ENCODE peak calls at places on chromosomes 7 and 10, in ten cellular contexts. One of them, this sample, is unnamed.

GRCh38 chr10:119401671-119402395 is 140.7 kb downstream of the RGS10 start:
- DNase-seq in breast epithelium: no peak
- DNase-seq in body of pancreas: peak
- DNase-seq in adrenal gland: peak
- DNase-seq in right lobe of liver: no peak
- DNase-seq in transverse colon: peak
- DNase-seq in esophagus muscularis mucosa: peak
- DNase-seq in ovary: peak
- DNase-seq in uterus: peak
- DNase-seq in tibial nerve: peak
- DNase-seq in this sample: no peak

GRCh38 chr10:79305515-79305914 is 41.8 kb upstream of the PPIF start:
- DNase-seq in breast epithelium: no peak
- DNase-seq in body of pancreas: no peak
- DNase-seq in adrenal gland: no peak
- DNase-seq in right lobe of liver: no peak
- DNase-seq in transverse colon: no peak
- DNase-seq in esophagus muscularis mucosa: no peak
- DNase-seq in ovary: no peak
- DNase-seq in uterus: no peak
- DNase-seq in tibial nerve: no peak
- DNase-seq in this sample: no peak

GRCh38 chr7:108848486-108848885 is 278.8 kb downstream of the DNAJB9 start:
- DNase-seq in breast epithelium: no peak
- DNase-seq in body of pancreas: no peak
- DNase-seq in adrenal gland: no peak
- DNase-seq in right lobe of liver: no peak
- DNase-seq in transverse colon: no peak
- DNase-seq in esophagus muscularis mucosa: no peak
- DNase-seq in ovary: no peak
- DNase-seq in uterus: no peak
- DNase-seq in tibial nerve: no peak
- DNase-seq in this sample: no peak

GRCh38 chr7:31751726-31752125 is 64.7 kb downstream of the PPP1R17 start:
- DNase-seq in breast epithelium: no peak
- DNase-seq in body of pancreas: no peak
- DNase-seq in adrenal gland: no peak
- DNase-seq in right lobe of liver: no peak
- DNase-seq in transverse colon: no peak
- DNase-seq in esophagus muscularis mucosa: no peak
- DNase-seq in ovary: no peak
- DNase-seq in uterus: no peak
- DNase-seq in tibial nerve: no peak
- DNase-seq in this sample: no peak

GRCh38 chr10:63105811-63106755 is 27.0 kb upstream of the NRBF2 start:
- DNase-seq in breast epithelium: no peak
- DNase-seq in body of pancreas: no peak
- DNase-seq in adrenal gland: peak
- DNase-seq in right lobe of liver: no peak
- DNase-seq in transverse colon: no peak
- DNase-seq in esophagus muscularis mucosa: no peak
- DNase-seq in ovary: no peak
- DNase-seq in uterus: peak
- DNase-seq in tibial nerve: peak
- DNase-seq in this sample: no peak

GRCh38 chr10:79058899-79059771 is 9.6 kb upstream of the ZMIZ1 start:
- DNase-seq in breast epithelium: no peak
- DNase-seq in body of pancreas: peak
- DNase-seq in adrenal gland: no peak
- DNase-seq in right lobe of liver: peak
- DNase-seq in transverse colon: peak
- DNase-seq in esophagus muscularis mucosa: no peak
- DNase-seq in ovary: peak
- DNase-seq in uterus: peak
- DNase-seq in tibial nerve: no peak
- DNase-seq in this sample: no peak

GRCh38 chr7:1425292-1426136 is 33.8 kb downstream of the MICALL2 start:
- DNase-seq in breast epithelium: no peak
- DNase-seq in body of pancreas: no peak
- DNase-seq in adrenal gland: no peak
- DNase-seq in right lobe of liver: no peak
- DNase-seq in transverse colon: no peak
- DNase-seq in esophagus muscularis mucosa: no peak
- DNase-seq in ovary: no peak
- DNase-seq in uterus: no peak
- DNase-seq in tibial nerve: no peak
- DNase-seq in this sample: peak

GRCh38 chr7:22718200-22718711 is 8.7 kb upstream of the IL6 start:
- DNase-seq in breast epithelium: no peak
- DNase-seq in body of pancreas: no peak
- DNase-seq in adrenal gland: no peak
- DNase-seq in right lobe of liver: no peak
- DNase-seq in transverse colon: no peak
- DNase-seq in esophagus muscularis mucosa: peak
- DNase-seq in ovary: no peak
- DNase-seq in uterus: no peak
- DNase-seq in tibial nerve: no peak
- DNase-seq in this sample: no peak

GRCh38 chr7:1144269-1144771 is 15.7 kb downstream of the ZFAND2A start:
- DNase-seq in breast epithelium: no peak
- DNase-seq in body of pancreas: peak
- DNase-seq in adrenal gland: peak
- DNase-seq in right lobe of liver: peak
- DNase-seq in transverse colon: no peak
- DNase-seq in esophagus muscularis mucosa: no peak
- DNase-seq in ovary: no peak
- DNase-seq in uterus: no peak
- DNase-seq in tibial nerve: peak
- DNase-seq in this sample: peak

GRCh38 chr10:15169555-15170407 is 1.3 kb upstream of the NMT2 start:
- DNase-seq in breast epithelium: no peak
- DNase-seq in body of pancreas: no peak
- DNase-seq in adrenal gland: peak
- DNase-seq in right lobe of liver: no peak
- DNase-seq in transverse colon: no peak
- DNase-seq in esophagus muscularis mucosa: no peak
- DNase-seq in ovary: peak
- DNase-seq in uterus: no peak
- DNase-seq in tibial nerve: peak
- DNase-seq in this sample: peak

GRCh38 chr10:13997650-13998049 is 333.1 kb downstream of the FRMD4A start:
- DNase-seq in breast epithelium: no peak
- DNase-seq in body of pancreas: no peak
- DNase-seq in adrenal gland: no peak
- DNase-seq in right lobe of liver: no peak
- DNase-seq in transverse colon: no peak
- DNase-seq in esophagus muscularis mucosa: no peak
- DNase-seq in ovary: no peak
- DNase-seq in uterus: no peak
- DNase-seq in tibial nerve: no peak
- DNase-seq in this sample: no peak

GRCh38 chr7:129875745-129876411 is 76.9 kb downstream of the UBE2H start:
- DNase-seq in breast epithelium: no peak
- DNase-seq in body of pancreas: no peak
- DNase-seq in adrenal gland: no peak
- DNase-seq in right lobe of liver: no peak
- DNase-seq in transverse colon: no peak
- DNase-seq in esophagus muscularis mucosa: no peak
- DNase-seq in ovary: no peak
- DNase-seq in uterus: no peak
- DNase-seq in tibial nerve: no peak
- DNase-seq in this sample: no peak

GRCh38 chr10:104291439-104291951 is 22.5 kb downstream of the GSTO2 start:
- DNase-seq in breast epithelium: peak
- DNase-seq in body of pancreas: peak
- DNase-seq in adrenal gland: peak
- DNase-seq in right lobe of liver: peak
- DNase-seq in transverse colon: peak
- DNase-seq in esophagus muscularis mucosa: peak
- DNase-seq in ovary: peak
- DNase-seq in uterus: peak
- DNase-seq in tibial nerve: peak
- DNase-seq in this sample: peak

GRCh38 chr10:70492786-70493659 is 14.5 kb downstream of the PALD1 start:
- DNase-seq in breast epithelium: no peak
- DNase-seq in body of pancreas: peak
- DNase-seq in adrenal gland: peak
- DNase-seq in right lobe of liver: peak
- DNase-seq in transverse colon: peak
- DNase-seq in esophagus muscularis mucosa: no peak
- DNase-seq in ovary: no peak
- DNase-seq in uterus: no peak
- DNase-seq in tibial nerve: no peak
- DNase-seq in this sample: no peak

GRCh38 chr7:22435105-22435504 is 64.9 kb downstream of the STEAP1B start:
- DNase-seq in breast epithelium: no peak
- DNase-seq in body of pancreas: no peak
- DNase-seq in adrenal gland: no peak
- DNase-seq in right lobe of liver: no peak
- DNase-seq in transverse colon: no peak
- DNase-seq in esophagus muscularis mucosa: peak
- DNase-seq in ovary: no peak
- DNase-seq in uterus: no peak
- DNase-seq in tibial nerve: no peak
- DNase-seq in this sample: no peak

GRCh38 chr10:33010132-33011037 is 52.4 kb upstream of the ITGB1 start:
- DNase-seq in breast epithelium: no peak
- DNase-seq in body of pancreas: peak
- DNase-seq in adrenal gland: no peak
- DNase-seq in right lobe of liver: no peak
- DNase-seq in transverse colon: no peak
- DNase-seq in esophagus muscularis mucosa: no peak
- DNase-seq in ovary: no peak
- DNase-seq in uterus: no peak
- DNase-seq in tibial nerve: no peak
- DNase-seq in this sample: no peak

GRCh38 chr10:58282615-58283014 is 13.7 kb downstream of the CISD1 start:
- DNase-seq in breast epithelium: no peak
- DNase-seq in body of pancreas: no peak
- DNase-seq in adrenal gland: no peak
- DNase-seq in right lobe of liver: no peak
- DNase-seq in transverse colon: no peak
- DNase-seq in esophagus muscularis mucosa: no peak
- DNase-seq in ovary: no peak
- DNase-seq in uterus: no peak
- DNase-seq in tibial nerve: no peak
- DNase-seq in this sample: no peak

GRCh38 chr7:138089080-138089901 is 13.0 kb downstream of the AKR1D1 start:
- DNase-seq in breast epithelium: no peak
- DNase-seq in body of pancreas: no peak
- DNase-seq in adrenal gland: peak
- DNase-seq in right lobe of liver: no peak
- DNase-seq in transverse colon: no peak
- DNase-seq in esophagus muscularis mucosa: no peak
- DNase-seq in ovary: no peak
- DNase-seq in uterus: no peak
- DNase-seq in tibial nerve: no peak
- DNase-seq in this sample: no peak

GRCh38 chr7:64558781-64559180 is 4.1 kb downstream of the ZNF680 start:
- DNase-seq in breast epithelium: no peak
- DNase-seq in body of pancreas: no peak
- DNase-seq in adrenal gland: no peak
- DNase-seq in right lobe of liver: no peak
- DNase-seq in transverse colon: no peak
- DNase-seq in esophagus muscularis mucosa: no peak
- DNase-seq in ovary: no peak
- DNase-seq in uterus: no peak
- DNase-seq in tibial nerve: no peak
- DNase-seq in this sample: no peak

GRCh38 chr7:137130751-137131158 is 212.8 kb downstream of the PTN start:
- DNase-seq in breast epithelium: no peak
- DNase-seq in body of pancreas: no peak
- DNase-seq in adrenal gland: no peak
- DNase-seq in right lobe of liver: no peak
- DNase-seq in transverse colon: no peak
- DNase-seq in esophagus muscularis mucosa: no peak
- DNase-seq in ovary: no peak
- DNase-seq in uterus: no peak
- DNase-seq in tibial nerve: no peak
- DNase-seq in this sample: no peak

GRCh38 chr7:112515989-112516388 is 35.2 kb downstream of the LSMEM1 start:
- DNase-seq in breast epithelium: no peak
- DNase-seq in body of pancreas: no peak
- DNase-seq in adrenal gland: no peak
- DNase-seq in right lobe of liver: no peak
- DNase-seq in transverse colon: no peak
- DNase-seq in esophagus muscularis mucosa: no peak
- DNase-seq in ovary: no peak
- DNase-seq in uterus: no peak
- DNase-seq in tibial nerve: no peak
- DNase-seq in this sample: no peak

GRCh38 chr7:77989981-77990566 is 191.5 kb downstream of the PHTF2 start:
- DNase-seq in breast epithelium: no peak
- DNase-seq in body of pancreas: no peak
- DNase-seq in adrenal gland: no peak
- DNase-seq in right lobe of liver: no peak
- DNase-seq in transverse colon: peak
- DNase-seq in esophagus muscularis mucosa: no peak
- DNase-seq in ovary: no peak
- DNase-seq in uterus: no peak
- DNase-seq in tibial nerve: no peak
- DNase-seq in this sample: no peak
- H3K27ac ChIP-seq in breast epithelium: no peak
- H3K27ac ChIP-seq in body of pancreas: no peak
- H3K27ac ChIP-seq in adrenal gland: no peak
- H3K27ac ChIP-seq in right lobe of liver: no peak
- H3K27ac ChIP-seq in transverse colon: peak
- H3K27ac ChIP-seq in esophagus muscularis mucosa: no peak
- H3K27ac ChIP-seq in ovary: no peak
- H3K27ac ChIP-seq in uterus: no peak
- H3K27ac ChIP-seq in tibial nerve: no peak
- H3K27ac ChIP-seq in this sample: no peak

GRCh38 chr10:593901-594457 is 95.5 kb downstream of the DIP2C start:
- DNase-seq in breast epithelium: no peak
- DNase-seq in body of pancreas: peak
- DNase-seq in adrenal gland: no peak
- DNase-seq in right lobe of liver: no peak
- DNase-seq in transverse colon: no peak
- DNase-seq in esophagus muscularis mucosa: no peak
- DNase-seq in ovary: peak
- DNase-seq in uterus: peak
- DNase-seq in tibial nerve: no peak
- DNase-seq in this sample: peak
- TF ChIP-seq POLR2A in breast epithelium: no peak
- TF ChIP-seq POLR2A in body of pancreas: no peak
- TF ChIP-seq POLR2A in adrenal gland: no peak
- TF ChIP-seq POLR2A in right lobe of liver: no peak
- TF ChIP-seq POLR2A in transverse colon: no peak
- TF ChIP-seq POLR2A in esophagus muscularis mucosa: no peak
- TF ChIP-seq POLR2A in ovary: no peak
- TF ChIP-seq POLR2A in uterus: no peak
- TF ChIP-seq POLR2A in tibial nerve: no peak
- TF ChIP-seq POLR2A in this sample: no peak

GRCh38 chr7:18290865-18291264 is 204.7 kb upstream of the HDAC9 start:
- DNase-seq in breast epithelium: no peak
- DNase-seq in body of pancreas: no peak
- DNase-seq in adrenal gland: no peak
- DNase-seq in right lobe of liver: no peak
- DNase-seq in transverse colon: no peak
- DNase-seq in esophagus muscularis mucosa: no peak
- DNase-seq in ovary: no peak
- DNase-seq in uterus: no peak
- DNase-seq in tibial nerve: no peak
- DNase-seq in this sample: no peak
- H3K27ac ChIP-seq in breast epithelium: no peak
- H3K27ac ChIP-seq in body of pancreas: no peak
- H3K27ac ChIP-seq in adrenal gland: no peak
- H3K27ac ChIP-seq in right lobe of liver: no peak
- H3K27ac ChIP-seq in transverse colon: no peak
- H3K27ac ChIP-seq in esophagus muscularis mucosa: no peak
- H3K27ac ChIP-seq in ovary: no peak
- H3K27ac ChIP-seq in uterus: peak
- H3K27ac ChIP-seq in tibial nerve: no peak
- H3K27ac ChIP-seq in this sample: no peak

GRCh38 chr7:106561151-106561550 is 99.8 kb downstream of the CCDC71L start:
- DNase-seq in breast epithelium: no peak
- DNase-seq in body of pancreas: no peak
- DNase-seq in adrenal gland: no peak
- DNase-seq in right lobe of liver: no peak
- DNase-seq in transverse colon: no peak
- DNase-seq in esophagus muscularis mucosa: no peak
- DNase-seq in ovary: no peak
- DNase-seq in uterus: no peak
- DNase-seq in tibial nerve: no peak
- DNase-seq in this sample: no peak
- TF ChIP-seq POLR2A in breast epithelium: no peak
- TF ChIP-seq POLR2A in body of pancreas: no peak
- TF ChIP-seq POLR2A in adrenal gland: no peak
- TF ChIP-seq POLR2A in right lobe of liver: no peak
- TF ChIP-seq POLR2A in transverse colon: no peak
- TF ChIP-seq POLR2A in esophagus muscularis mucosa: no peak
- TF ChIP-seq POLR2A in ovary: no peak
- TF ChIP-seq POLR2A in uterus: no peak
- TF ChIP-seq POLR2A in tibial nerve: no peak
- TF ChIP-seq POLR2A in this sample: no peak